ENCODE peak calls at places on chromosomes 6 and 20, in ten cellular contexts. C is body of pancreas, I is neural crest cell, M is foreskin fibroblast, N is AG09319, H is endothelial cell, K is bronchial epithelial cell, Z is mucosa of descending colon, A is AG04450, V is dorsolateral prefrontal cortex. W is an unnamed sample.

GRCh38 chr6:81842254-81842653 is 89.8 kb upstream of the TENT5A start:
- DNase-seq in C (no peak), I (no peak), M (peak; percentile 60), N (no peak), H (no peak), K (no peak), Z (no peak), A (no peak), V (no peak), W (no peak)

GRCh38 chr6:1702580-1703051 is 92.9 kb downstream of the FOXC1 start:
- DNase-seq in C (no peak), I (no peak), M (no peak), N (no peak), H (no peak), K (no peak), Z (no peak), A (no peak), V (no peak), W (no peak)

GRCh38 chr6:140073456-140073855 is 699.0 kb upstream of the CITED2 start:
- DNase-seq in C (no peak), I (no peak), M (peak; percentile 79), N (no peak), H (no peak), K (peak; percentile 57), Z (no peak), A (no peak), V (no peak), W (peak; percentile 74)

GRCh38 chr6:105886812-105887513 is 199.2 kb upstream of the PRDM1 start:
- DNase-seq in C (no peak), I (no peak), M (peak; percentile 64), N (no peak), H (no peak), K (no peak), Z (no peak), A (no peak), V (no peak), W (no peak)

GRCh38 chr20:37096415-37097039 is 730 bp upstream of the RBL1 start:
- DNase-seq in C (no peak), I (no peak), M (no peak), N (no peak), H (no peak), K (no peak), Z (no peak), A (no peak), V (no peak), W (no peak)

GRCh38 chr6:21739241-21739640 is 145.7 kb downstream of the SOX4 start:
- DNase-seq in C (no peak), I (no peak), M (no peak), N (no peak), H (no peak), K (no peak), Z (no peak), A (no peak), V (no peak), W (no peak)

GRCh38 chr6:16257999-16258708 is 19.8 kb downstream of the GMPR start:
- DNase-seq in C (no peak), I (no peak), M (no peak), N (no peak), H (no peak), K (peak; percentile 46), Z (no peak), A (no peak), V (no peak), W (no peak)

GRCh38 chr6:72826033-72826432 is 204.2 kb downstream of the KCNQ5 start:
- DNase-seq in C (no peak), I (no peak), M (peak; percentile 74), N (no peak), H (no peak), K (peak; percentile 87), Z (no peak), A (no peak), V (no peak), W (no peak)

GRCh38 chr20:3964719-3965118 is 50.6 kb downstream of the RNF24 start:
- DNase-seq in C (no peak), I (no peak), M (no peak), N (no peak), H (no peak), K (no peak), Z (no peak), A (no peak), V (no peak), W (no peak)

GRCh38 chr6:166412911-166413384 is 30.2 kb upstream of the MPC1 start:
- DNase-seq in C (no peak), I (no peak), M (no peak), N (no peak), H (no peak), K (no peak), Z (no peak), A (no peak), V (no peak), W (no peak)

GRCh38 chr6:136547336-136547735 is 2.9 kb downstream of the MAP7 start:
- DNase-seq in C (no peak), I (no peak), M (peak; percentile 71), N (no peak), H (no peak), K (peak; percentile 62), Z (no peak), A (no peak), V (no peak), W (peak; percentile 58)

GRCh38 chr6:78436335-78436734 is 431.0 kb upstream of the IRAK1BP1 start:
- DNase-seq in C (no peak), I (no peak), M (peak; percentile 39), N (no peak), H (no peak), K (peak; percentile 54), Z (no peak), A (peak; percentile 8), V (no peak), W (peak; percentile 38)

GRCh38 chr6:119351005-119351394 is 1.4 kb upstream of the MAN1A1 start:
- DNase-seq in C (no peak), I (no peak), M (peak; percentile 65), N (peak; percentile 18), H (no peak), K (peak; percentile 54), Z (no peak), A (no peak), V (no peak), W (peak; percentile 61)

GRCh38 chr20:31948008-31948407 is 3.8 kb downstream of the PDRG1 start:
- DNase-seq in C (no peak), I (no peak), M (no peak), N (no peak), H (no peak), K (no peak), Z (no peak), A (no peak), V (no peak), W (no peak)

GRCh38 chr6:81950877-81951276 is 198.4 kb upstream of the TENT5A start:
- DNase-seq in C (no peak), I (no peak), M (peak; percentile 87), N (no peak), H (no peak), K (peak; percentile 91), Z (no peak), A (no peak), V (no peak), W (no peak)

GRCh38 chr20:4966826-4967751 is 34.2 kb downstream of the SLC23A2 start:
- DNase-seq in C (no peak), I (no peak), M (no peak), N (no peak), H (no peak), K (peak; percentile 55), Z (no peak), A (no peak), V (no peak), W (no peak)

GRCh38 chr6:137095651-137096238 is 51.0 kb upstream of the IL20RA start:
- DNase-seq in C (no peak), I (no peak), M (no peak), N (no peak), H (no peak), K (no peak), Z (no peak), A (no peak), V (no peak), W (no peak)

GRCh38 chr20:31523361-31524283 is 9.4 kb downstream of the HM13 start:
- DNase-seq in C (no peak), I (no peak), M (no peak), N (no peak), H (peak; percentile 39), K (no peak), Z (no peak), A (no peak), V (no peak), W (no peak)

GRCh38 chr6:63441266-63441956 is 121.6 kb upstream of the LGSN start:
- DNase-seq in C (no peak), I (no peak), M (no peak), N (no peak), H (no peak), K (no peak), Z (no peak), A (no peak), V (no peak), W (no peak)
- TF ChIP-seq CTCF in C (no peak), I (no peak), M (no peak), N (no peak), H (no peak), K (no peak), Z (no peak), A (no peak), V (no peak), W (no peak)

DNA sequence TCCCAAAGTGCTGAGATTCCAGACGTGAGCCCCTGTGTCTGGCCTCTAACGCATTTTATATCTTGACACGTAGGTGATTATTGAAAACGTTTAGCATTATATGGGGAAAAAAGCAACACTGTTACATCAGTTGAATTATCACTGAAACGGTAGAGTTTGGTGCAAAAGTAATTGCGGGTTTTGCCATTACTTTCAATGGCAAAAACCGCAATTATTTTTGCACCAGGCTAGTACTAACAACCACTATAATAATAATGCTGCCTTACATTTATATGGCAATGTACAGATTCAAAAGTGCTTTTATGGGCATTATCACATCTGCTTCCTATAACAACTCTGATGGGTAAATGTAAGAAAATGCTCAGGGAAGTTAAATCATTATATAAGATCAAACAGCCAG is 57.3 kb downstream of the OPRM1 start:
- DNase-seq in C (no peak), I (no peak), M (no peak), N (no peak), H (no peak), K (no peak), Z (no peak), A (no peak), V (no peak), W (no peak)
- TF ChIP-seq CTCF in C (no peak), I (no peak), M (no peak), N (no peak), H (no peak), K (no peak), Z (no peak), A (no peak), V (no peak), W (no peak)

DNA sequence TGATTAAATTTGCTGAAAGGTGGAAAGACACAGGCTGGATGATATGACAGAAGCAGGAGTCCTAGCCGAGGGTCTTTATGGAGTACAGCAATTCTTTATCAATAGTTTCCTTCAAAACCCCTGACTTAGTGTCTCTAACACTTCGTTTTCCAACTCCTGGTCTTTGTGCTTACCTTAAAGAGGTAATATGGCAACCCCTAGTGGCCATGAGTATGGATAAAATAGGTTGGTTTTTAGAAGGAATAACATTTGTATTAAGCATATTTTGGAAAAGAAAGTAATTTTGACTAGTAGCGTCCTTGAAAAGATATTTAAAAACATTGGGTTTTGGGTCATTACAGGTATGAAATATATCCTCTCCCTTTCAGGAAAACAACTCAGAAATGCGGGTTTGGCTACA is 51.9 kb downstream of the VGLL2 start:
- DNase-seq in C (no peak), I (no peak), M (peak; percentile 26), N (no peak), H (no peak), K (peak; percentile 43), Z (no peak), A (no peak), V (no peak), W (peak; percentile 27)
- TF ChIP-seq CTCF in C (peak; percentile 29), I (peak; percentile 65), M (peak; percentile 31), N (no peak), H (peak; percentile 58), K (peak; percentile 37), Z (no peak), A (peak; percentile 37), V (peak; percentile 29), W (peak; percentile 23)

GRCh38 chr6:49923826-49924225 is 40.1 kb downstream of the DEFB114 start:
- DNase-seq in C (no peak), I (no peak), M (no peak), N (no peak), H (no peak), K (no peak), Z (no peak), A (no peak), V (no peak), W (peak; percentile 10)
- TF ChIP-seq CTCF in C (no peak), I (no peak), M (no peak), N (no peak), H (no peak), K (no peak), Z (no peak), A (no peak), V (no peak), W (no peak)